ENCODE peak calls at places on chromosomes 4 and X, in four cellular contexts. L is bronchial epithelial cell, Z is cardiac muscle cell, G is brain microvascular endothelial cell. N is an unnamed sample. For H3K36me3, the result is how much of the 10 kb centered on the place peaks cover.

GRCh38 chrX:96538104-96538725 is 146.4 kb upstream of the DIAPH2 start:
- DNase-seq in L (no peak), Z (peak), G (no peak), N (peak)

GRCh38 chr4:18813771-18814170 is 792.2 kb upstream of the LCORL start:
- DNase-seq in L (no peak), Z (no peak), G (no peak), N (no peak)

GRCh38 chr4:29453421-29453820 is 1266.7 kb upstream of the PCDH7 start:
- DNase-seq in L (no peak), Z (no peak), G (no peak), N (no peak)

GRCh38 chr4:10108818-10109783 is 7.5 kb downstream of the WDR1 start:
- DNase-seq in L (peak), Z (peak), G (no peak), N (no peak)

GRCh38 chr4:104451573-104451972 is 43.1 kb downstream of the CXXC4 start:
- DNase-seq in L (peak), Z (peak), G (no peak), N (no peak)

GRCh38 chrX:77167993-77168392 is 279.2 kb upstream of the FGF16 start:
- DNase-seq in L (peak), Z (peak), G (peak), N (no peak)

GRCh38 chrX:111465664-111466063 is 45.8 kb upstream of the SERTM2 start:
- DNase-seq in L (no peak), Z (no peak), G (no peak), N (no peak)

GRCh38 chrX:68196939-68197791 is 236.1 kb downstream of the OPHN1 start:
- DNase-seq in L (peak), Z (peak), G (peak), N (no peak)

GRCh38 chr4:150116506-150116905 is 38.3 kb downstream of the DCLK2 start:
- DNase-seq in L (no peak), Z (no peak), G (no peak), N (no peak)

GRCh38 chr4:20255251-20255586 is 3.5 kb downstream of the SLIT2 start:
- DNase-seq in L (no peak), Z (no peak), G (no peak), N (no peak)

GRCh38 chr4:6658635-6659075 is 18.2 kb downstream of the MRFAP1 start:
- DNase-seq in L (no peak), Z (peak), G (peak), N (peak)

GRCh38 chr4:34181891-34182290 is 2062.4 kb downstream of the ARAP2 start:
- DNase-seq in L (peak), Z (peak), G (no peak), N (no peak)

GRCh38 chr4:147463065-147463464 is 17.8 kb upstream of the EDNRA start:
- DNase-seq in L (no peak), Z (no peak), G (no peak), N (no peak)

GRCh38 chr4:15396157-15396800 is 31.6 kb upstream of the C1QTNF7 start:
- DNase-seq in L (peak), Z (peak), G (peak), N (no peak)

GRCh38 chrX:16870861-16871584 is 861 bp upstream of the RBBP7 start:
- DNase-seq in L (no peak), Z (no peak), G (no peak), N (peak)

GRCh38 chr4:186808635-186809018 is 85.0 kb upstream of the FAT1 start:
- DNase-seq in L (peak), Z (peak), G (peak), N (peak)

GRCh38 chrX:108313662-108314061 is 124.6 kb downstream of the COL4A6 start:
- DNase-seq in L (peak), Z (no peak), G (peak), N (no peak)

DNA sequence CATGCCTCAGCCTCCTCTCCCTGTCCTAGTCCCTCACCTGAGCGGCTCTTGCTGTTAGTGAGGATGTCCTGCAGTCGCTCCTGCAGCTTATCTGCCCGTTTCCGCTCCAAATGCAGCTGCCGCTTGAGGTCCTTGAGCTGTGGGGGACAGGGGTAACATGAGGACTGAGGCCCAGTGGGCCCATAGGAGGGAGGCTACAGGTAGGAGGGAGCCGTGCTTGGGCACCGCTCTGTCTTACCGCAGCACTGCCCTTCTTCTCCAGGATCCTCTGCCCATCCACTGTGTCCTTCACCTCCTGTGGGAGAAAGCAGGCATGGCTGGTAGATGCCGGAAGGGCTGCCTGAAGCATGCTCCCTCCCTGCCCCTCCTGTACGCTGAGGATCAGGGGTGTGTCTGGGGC is 9.5 kb upstream of the KCND1 start:
- DNase-seq in L (no peak), Z (no peak), G (no peak), N (no peak)
- H3K36me3 ChIP-seq in L (under half), Z (under half), G (under half), N (under half)

GRCh38 chrX:153059191-153060094 is 3.2 kb downstream of the PNMA3 start:
- DNase-seq in L (no peak), Z (no peak), G (no peak), N (no peak)
- TF ChIP-seq CTCF in L (no peak), Z (no peak), G (no peak), N (no peak)

DNA sequence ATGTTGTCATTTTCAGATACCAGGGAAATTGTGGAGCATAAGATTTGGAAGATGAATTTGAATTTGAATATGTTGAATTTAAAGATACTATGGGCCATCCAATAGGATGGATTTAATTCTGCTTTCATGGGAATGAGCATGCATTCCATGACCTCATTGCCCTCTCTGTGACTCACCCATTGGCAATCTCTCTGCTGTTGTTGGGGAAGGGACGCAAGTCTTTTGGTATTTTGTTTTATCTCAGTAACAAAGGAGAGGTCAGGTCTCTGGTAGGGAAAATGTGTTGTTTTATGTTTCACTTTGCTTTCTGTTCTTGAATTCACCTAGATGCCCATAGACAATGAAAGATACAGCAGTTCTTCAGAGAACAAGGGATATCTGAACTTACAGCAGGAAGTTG is 42.1 kb upstream of the MAGEA4 start:
- DNase-seq in L (peak), Z (peak), G (peak), N (no peak)
- H3K36me3 ChIP-seq in L (under half), Z (under half), G (under half), N (under half)

GRCh38 chrX:119943185-119943988 is at the start of gene NKAP:
- DNase-seq in L (peak), Z (peak), G (peak), N (peak)

GRCh38 chrX:119945481-119945880 is 1.9 kb upstream of the NKAP start:
- DNase-seq in L (no peak), Z (no peak), G (no peak), N (no peak)

GRCh38 chrX:119954374-119954773 is 10.8 kb upstream of the NKAP start:
- DNase-seq in L (no peak), Z (no peak), G (no peak), N (no peak)

GRCh38 chrX:119942831-119943184 is 743 bp downstream of the NKAP start:
- DNase-seq in L (peak), Z (peak), G (peak), N (no peak)

GRCh38 chrX:119948381-119948780 is 4.8 kb upstream of the NKAP start:
- DNase-seq in L (no peak), Z (no peak), G (no peak), N (no peak)
- TF ChIP-seq CTCF in L (no peak), Z (no peak), G (no peak), N (no peak)

DNA sequence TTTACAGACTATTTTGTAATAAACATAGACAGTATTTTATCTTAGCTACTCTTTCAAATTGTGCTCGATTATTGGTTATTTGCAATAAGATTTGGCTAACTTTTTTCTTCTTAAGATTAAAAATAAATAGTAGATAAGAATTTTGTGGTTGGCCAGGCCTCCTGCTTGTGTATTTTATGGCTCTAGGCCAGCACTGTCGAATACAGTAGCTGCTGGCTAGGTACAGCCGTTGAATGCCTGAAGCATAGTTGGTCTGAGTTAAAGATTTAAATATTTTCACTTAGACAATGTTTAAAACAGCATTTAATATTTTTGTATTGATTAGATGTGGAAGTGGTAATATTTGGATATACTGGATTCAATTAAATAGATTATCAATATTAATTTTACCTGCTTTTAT is 481.0 kb downstream of the SPRY1 start:
- DNase-seq in L (no peak), Z (peak), G (peak), N (no peak)
- H3K36me3 ChIP-seq in L (under half), Z (under half), G (under half), N (under half)

GRCh38 chr4:127810551-127810950 is 28.4 kb downstream of the HSPA4L start:
- DNase-seq in L (no peak), Z (no peak), G (no peak), N (no peak)

DNA sequence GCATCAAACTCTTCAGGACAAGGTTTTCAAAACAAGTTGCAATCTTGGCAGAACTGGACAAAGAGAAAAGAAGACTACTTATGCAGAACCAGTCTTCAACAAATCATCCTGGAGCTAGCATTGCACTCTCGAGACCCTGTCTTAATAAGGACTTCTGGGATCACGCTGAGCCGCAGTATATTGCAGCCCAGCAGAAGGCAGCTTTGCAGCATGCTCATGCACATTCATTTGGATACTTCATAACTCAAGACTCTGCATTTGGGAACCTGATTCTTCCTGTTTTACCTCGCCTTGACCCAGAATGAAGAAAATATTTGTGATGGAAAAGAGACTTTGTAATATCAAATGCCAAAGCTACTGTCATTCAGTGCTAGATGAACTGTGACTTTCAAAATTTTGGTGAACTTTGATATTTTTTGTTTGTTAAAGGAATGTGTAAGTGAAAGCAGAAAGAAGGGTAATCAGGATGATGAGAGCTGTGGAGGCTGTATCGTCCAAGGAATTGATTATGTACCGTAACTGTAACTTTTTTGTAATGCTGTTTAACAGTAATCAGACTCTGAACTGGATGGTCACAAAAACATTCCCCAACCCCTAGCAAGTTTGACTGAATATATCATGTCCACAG is 27.2 kb downstream of the HSPA4L start:
- DNase-seq in L (no peak), Z (peak), G (no peak), N (no peak)
- TF ChIP-seq CTCF in L (no peak), Z (peak), G (peak), N (no peak)

DNA sequence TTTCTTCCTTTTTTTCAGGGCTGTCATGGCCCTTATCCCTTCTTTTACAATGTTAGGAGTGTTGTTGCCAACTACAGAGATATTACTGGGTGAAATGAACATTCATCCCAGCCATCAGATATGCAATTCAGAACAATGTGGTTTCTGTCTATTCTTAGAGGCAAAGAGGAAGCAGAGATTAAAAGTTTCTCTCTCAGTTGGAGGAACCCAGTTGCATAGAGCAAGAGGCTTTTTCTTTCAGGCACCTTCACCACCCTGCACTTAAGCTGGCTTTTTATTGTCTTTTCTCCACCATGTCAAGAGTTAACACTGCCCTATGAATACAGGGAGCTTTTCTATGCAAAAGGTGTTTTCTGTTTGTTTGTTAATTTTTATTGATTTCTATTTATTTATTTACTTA is 1559.6 kb upstream of the IGFBP7 start:
- DNase-seq in L (no peak), Z (no peak), G (no peak), N (no peak)
- H3K36me3 ChIP-seq in L (under half), Z (under half), G (under half), N (under half)

DNA sequence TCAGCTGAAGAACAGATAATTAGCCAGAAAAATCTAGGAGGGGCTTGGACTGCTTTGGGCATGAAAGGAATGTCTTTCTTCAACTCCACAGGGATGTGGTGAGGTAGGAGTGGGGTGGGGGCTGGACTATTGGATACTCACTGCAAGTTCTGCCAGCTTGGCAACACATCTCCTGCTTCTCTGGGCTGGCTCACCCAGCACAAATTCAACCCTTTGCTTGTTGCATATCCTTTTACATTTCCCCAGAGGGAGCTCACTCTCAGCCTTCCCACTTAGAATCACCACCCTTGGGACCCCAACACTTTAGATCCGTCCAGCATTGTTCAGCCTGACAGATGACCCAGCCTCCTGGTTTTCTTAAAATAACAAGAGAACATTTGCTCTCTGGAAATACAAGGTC is 120.6 kb downstream of the KDR start:
- DNase-seq in L (no peak), Z (peak), G (peak), N (no peak)
- TF ChIP-seq CTCF in L (no peak), Z (peak), G (peak), N (no peak)

GRCh38 chr4:1983053-1983845 is 25.5 kb downstream of the NELFA start:
- DNase-seq in L (no peak), Z (no peak), G (no peak), N (no peak)

GRCh38 chr4:1980561-1981041 is 28.2 kb downstream of the NELFA start:
- DNase-seq in L (no peak), Z (no peak), G (no peak), N (no peak)

GRCh38 chr4:1983846-1984405 is 24.8 kb downstream of the NELFA start:
- DNase-seq in L (no peak), Z (peak), G (no peak), N (no peak)

GRCh38 chr4:1981251-1982055 is 27.3 kb downstream of the NELFA start:
- DNase-seq in L (no peak), Z (no peak), G (no peak), N (no peak)

GRCh38 chr4:1982124-1983052 is 26.4 kb downstream of the NELFA start:
- DNase-seq in L (no peak), Z (no peak), G (no peak), N (no peak)
- H3K36me3 ChIP-seq in L (under half), Z (under half), G (half or more), N (half or more)

DNA sequence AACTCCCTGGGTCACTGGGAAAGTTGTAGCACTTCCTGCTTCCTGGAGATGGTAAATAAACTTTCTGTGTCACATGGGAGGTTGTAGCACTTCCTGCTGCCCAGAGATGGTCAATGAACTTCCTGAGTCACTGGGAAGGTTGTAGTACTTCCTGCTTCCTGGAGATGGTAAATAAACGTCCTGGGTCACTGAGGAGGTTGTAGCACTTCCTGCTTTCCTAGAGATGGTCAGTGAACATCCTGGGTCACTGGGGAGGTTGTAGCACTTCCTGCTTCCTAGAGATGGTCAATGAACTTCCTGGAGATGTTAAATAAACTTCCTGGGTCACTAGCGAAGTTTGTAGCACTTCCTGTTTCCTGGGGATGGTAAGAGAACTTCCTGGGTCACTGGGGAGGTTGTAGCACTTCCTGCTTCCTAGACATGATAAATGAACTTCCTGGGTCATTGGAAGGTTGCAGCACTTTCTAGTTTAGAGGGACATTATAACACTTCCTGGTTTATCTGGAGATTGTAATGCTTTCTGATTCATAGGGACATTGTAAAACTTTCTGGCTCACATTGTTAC is 62.3 kb upstream of the CD99 start:
- DNase-seq in L (no peak), Z (no peak), G (no peak), N (no peak)
- TF ChIP-seq CTCF in L (no peak), Z (no peak), G (no peak), N (no peak)